ENCODE peak calls at places on chromosomes 11 and 22, in seven cellular contexts. C, O, F, G, A, Y and V are unnamed samples.

GRCh38 chr22:19774628-19775027 is 14.1 kb downstream of the TBX1 start:
- DNase-seq in C (no peak), O (no peak), F (no peak), G (no peak), A (no peak), Y (no peak), V (no peak)

GRCh38 chr22:39490135-39490798 is 11.8 kb upstream of the MIEF1 start:
- DNase-seq in C (peak), O (peak), F (peak), G (peak), A (peak), Y (peak), V (peak)

GRCh38 chr11:93591247-93591898 is 48.2 kb upstream of the SMCO4 start:
- DNase-seq in C (peak), O (no peak), F (peak), G (peak), A (no peak), Y (peak), V (peak)

GRCh38 chr22:45469573-45470383 is 32.9 kb upstream of the FBLN1 start:
- DNase-seq in C (peak), O (no peak), F (no peak), G (no peak), A (no peak), Y (peak), V (peak)

GRCh38 chr11:119700536-119701346 is 28.3 kb downstream of the NECTIN1 start:
- DNase-seq in C (no peak), O (no peak), F (peak), G (no peak), A (no peak), Y (no peak), V (no peak)

GRCh38 chr22:31572939-31573338 is 76.6 kb downstream of the SFI1 start:
- DNase-seq in C (no peak), O (no peak), F (no peak), G (no peak), A (no peak), Y (no peak), V (no peak)

GRCh38 chr11:84887055-84887629 is 740.0 kb downstream of the DLG2 start:
- DNase-seq in C (no peak), O (no peak), F (no peak), G (no peak), A (no peak), Y (no peak), V (peak)

GRCh38 chr11:111641339-111642015 is 39.2 kb downstream of the SIK2 start:
- DNase-seq in C (no peak), O (no peak), F (no peak), G (no peak), A (no peak), Y (no peak), V (no peak)

GRCh38 chr11:72446929-72447753 is 12.8 kb upstream of the CLPB start:
- DNase-seq in C (peak), O (no peak), F (peak), G (peak), A (no peak), Y (peak), V (peak)

GRCh38 chr11:33703234-33703633 is 2.6 kb upstream of the C11orf91 start:
- DNase-seq in C (no peak), O (no peak), F (no peak), G (no peak), A (no peak), Y (no peak), V (no peak)

GRCh38 chr22:40215266-40215665 is 37.5 kb downstream of the TNRC6B start:
- DNase-seq in C (peak), O (peak), F (no peak), G (no peak), A (peak), Y (no peak), V (no peak)

GRCh38 chr22:42772647-42773046 is 52.0 kb upstream of the A4GALT start:
- DNase-seq in C (no peak), O (no peak), F (no peak), G (no peak), A (no peak), Y (no peak), V (no peak)

GRCh38 chr22:33180371-33180770 is 122.2 kb upstream of the SYN3 start:
- DNase-seq in C (no peak), O (no peak), F (no peak), G (no peak), A (no peak), Y (no peak), V (no peak)

GRCh38 chr11:36469063-36469462 is 41.0 kb downstream of the TRAF6 start:
- DNase-seq in C (no peak), O (no peak), F (no peak), G (no peak), A (no peak), Y (no peak), V (peak)

DNA sequence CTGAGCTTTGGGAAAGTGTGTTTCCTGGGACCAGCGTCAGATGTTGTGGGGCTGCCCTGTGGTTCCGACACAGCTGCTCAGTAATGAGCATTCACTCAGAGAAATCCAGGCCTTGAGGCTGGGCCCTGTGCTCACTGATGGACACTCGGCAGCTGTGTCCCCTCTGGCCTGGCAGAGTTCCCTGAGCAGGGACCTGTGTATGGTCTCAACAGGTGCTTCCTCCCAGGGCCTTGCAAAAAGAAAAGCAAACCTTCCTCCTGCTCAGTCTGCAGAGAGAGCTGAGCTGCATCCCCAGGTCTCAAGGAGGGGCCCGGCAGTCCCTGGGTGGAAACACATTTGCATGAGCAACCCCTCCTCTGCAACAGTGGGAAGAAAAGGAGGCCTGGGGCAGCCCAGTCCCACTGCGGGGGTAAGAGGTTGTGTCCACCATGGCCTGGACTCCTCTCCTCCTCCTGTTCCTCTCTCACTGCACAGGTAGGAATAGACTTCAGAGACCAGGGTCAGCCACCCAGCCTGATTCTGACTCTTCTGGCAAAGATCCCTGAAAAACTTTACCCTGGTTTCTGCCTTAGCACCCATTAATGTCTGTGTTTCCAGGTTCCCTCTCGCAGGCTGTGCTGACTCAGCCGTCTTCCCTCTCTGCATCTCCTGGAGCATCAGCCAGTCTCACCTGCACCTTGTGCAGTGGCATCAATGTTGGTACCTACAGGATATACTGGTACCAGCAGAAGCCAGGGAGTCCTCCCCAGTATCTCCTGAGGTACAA is 131.2 kb downstream of the VPREB1 start:
- DNase-seq in C (no peak), O (no peak), F (no peak), G (no peak), A (no peak), Y (no peak), V (no peak)
- TF ChIP-seq CTCF in C (no peak), O (no peak), F (no peak), G (no peak), A (no peak), Y (no peak), V (no peak)

GRCh38 chr22:17368727-17369552 is at the start of gene CECR2:
- DNase-seq in C (peak), O (peak), F (no peak), G (peak), A (peak), Y (peak), V (peak)
- H3K4me3 ChIP-seq in C (peak), O (peak), F (peak), G (peak), A (peak), Y (peak), V (peak)

GRCh38 chr11:128886401-128887119 is 4.6 kb upstream of the KCNJ5 start:
- DNase-seq in C (no peak), O (peak), F (no peak), G (no peak), A (no peak), Y (no peak), V (peak)
- TF ChIP-seq CTCF in C (no peak), O (peak), F (peak), G (peak), A (no peak), Y (peak), V (peak)

GRCh38 chr11:61680622-61681191 is 516 bp downstream of the DAGLA start:
- DNase-seq in C (no peak), O (peak), F (no peak), G (no peak), A (peak), Y (no peak), V (no peak)

GRCh38 chr11:61684870-61685610 is 4.8 kb downstream of the DAGLA start:
- DNase-seq in C (no peak), O (no peak), F (no peak), G (no peak), A (peak), Y (no peak), V (peak)

GRCh38 chr11:61683961-61684869 is 4.0 kb downstream of the DAGLA start:
- DNase-seq in C (no peak), O (peak), F (no peak), G (no peak), A (peak), Y (peak), V (peak)

GRCh38 chr11:61682093-61682732 is 2.0 kb downstream of the DAGLA start:
- DNase-seq in C (no peak), O (peak), F (peak), G (no peak), A (peak), Y (no peak), V (no peak)

GRCh38 chr11:61683116-61683515 is 2.9 kb downstream of the DAGLA start:
- DNase-seq in C (no peak), O (no peak), F (no peak), G (no peak), A (peak), Y (no peak), V (no peak)
- H3K4me3 ChIP-seq in C (no peak), O (no peak), F (peak), G (no peak), A (peak), Y (no peak), V (no peak)

GRCh38 chr11:70270877-70271634 is 566 bp downstream of the PPFIA1 start:
- DNase-seq in C (peak), O (peak), F (peak), G (no peak), A (peak), Y (peak), V (peak)
- TF ChIP-seq CTCF in C (no peak), O (no peak), F (no peak), G (no peak), A (peak), Y (no peak), V (no peak)